ENCODE peak calls at places on chromosomes 16 and 17, in five cellular contexts. Z is heart right ventricle, M is heart left ventricle, C is A549, L is lung. U is an unnamed sample.
A peak's percentile ranks its signal among the peaks of the same experiment; 100 is the strongest.

GRCh38 chr17:49204521-49204920 is 5.9 kb downstream of the GNGT2 start:
- DNase-seq in M (no peak), Z (no peak), L (no peak), C (no peak), U (no peak)

GRCh38 chr17:82697808-82698064 is 762 bp downstream of the RAB40B start:
- DNase-seq in C (no peak), M (no peak), Z (no peak), L (no peak), U (no peak)

GRCh38 chr16:58501242-58502131 is 1.5 kb downstream of the NDRG4 start:
- DNase-seq in M (no peak), Z (no peak), L (no peak), C (no peak), U (peak; percentile 61)

GRCh38 chr17:47665655-47666054 is 15.9 kb downstream of the KPNB1 start:
- DNase-seq in M (no peak), L (no peak), C (no peak), Z (no peak), U (no peak)

GRCh38 chr17:80959330-80960036 is 32.2 kb upstream of the CHMP6 start:
- DNase-seq in L (peak; percentile 45), M (peak; percentile 91), Z (peak; percentile 86), C (no peak), U (no peak)

GRCh38 chr17:28396635-28397239 is 9.3 kb downstream of the SLC46A1 start:
- DNase-seq in M (no peak), C (no peak), Z (no peak), L (no peak), U (no peak)

GRCh38 chr17:83189673-83190385 is 110.4 kb downstream of the METRNL start:
- DNase-seq in Z (peak; percentile 41), L (peak; percentile 76), C (no peak), M (peak; percentile 65), U (peak; percentile 51)

GRCh38 chr16:83899272-83899897 is 470 bp downstream of the MLYCD start:
- DNase-seq in C (peak; percentile 31), M (peak; percentile 77), Z (peak; percentile 60), L (peak; percentile 32), U (peak; percentile 76)

DNA sequence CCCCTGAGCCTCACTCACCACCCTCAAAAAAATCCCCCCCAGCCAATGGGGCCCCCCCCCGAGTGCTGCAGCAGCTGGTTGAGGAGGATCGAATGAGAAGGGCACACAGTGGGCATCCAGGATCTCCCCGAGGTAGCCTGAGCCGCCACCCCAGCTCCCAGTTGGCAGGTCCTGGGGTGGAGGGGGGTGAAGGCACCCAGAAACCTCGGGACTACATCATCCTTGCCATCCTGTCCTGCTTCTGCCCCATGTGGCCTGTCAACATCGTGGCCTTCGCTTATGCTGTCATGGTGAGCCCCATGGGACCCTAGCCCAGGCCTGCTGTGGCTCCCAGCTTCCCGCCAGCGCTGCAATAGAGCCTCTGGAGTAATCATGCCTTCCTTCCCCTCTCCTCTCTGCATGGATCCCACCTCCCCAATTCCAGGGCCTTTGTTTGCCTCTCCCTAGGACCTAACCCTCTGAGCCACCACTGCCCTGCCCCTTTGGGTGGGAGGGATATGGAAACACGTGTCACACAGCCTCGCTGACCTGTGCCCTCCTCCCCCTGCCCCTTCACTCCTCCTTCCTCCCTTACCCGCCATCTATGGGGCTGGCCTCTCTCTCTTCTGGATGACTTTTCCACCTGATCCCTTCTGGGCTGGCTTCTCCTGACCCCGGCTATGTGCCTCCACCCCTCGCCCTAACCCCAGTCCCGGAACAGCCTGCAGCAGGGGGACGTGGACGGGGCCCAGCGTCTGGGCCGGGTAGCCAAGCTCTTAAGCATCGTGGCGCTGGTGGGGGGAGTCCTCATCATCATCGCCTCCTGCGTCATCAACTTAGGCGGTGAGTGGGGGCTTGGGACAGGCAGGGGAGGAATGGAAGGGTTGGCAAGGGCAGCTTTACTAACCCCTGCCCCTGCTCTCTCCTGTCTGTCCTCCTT is 1.9 kb downstream of the PRRT2 start:
- DNase-seq in C (no peak), M (no peak), L (no peak), Z (no peak), U (no peak)
- H3K4me3 ChIP-seq in C (no peak overlapping the region), M (no peak overlapping the region), L (no peak overlapping the region), Z (no peak overlapping the region), U (no peak overlapping the region)

GRCh38 chr17:77426676-77427386 is 286.1 kb downstream of the SEC14L1 start:
- DNase-seq in Z (no peak), C (no peak), M (no peak), L (no peak), U (no peak)

GRCh38 chr17:77423589-77424451 is 283.1 kb downstream of the SEC14L1 start:
- DNase-seq in Z (peak; percentile 83), L (peak; percentile 74), C (no peak), M (peak; percentile 87), U (no peak)

GRCh38 chr17:77422104-77422782 is 281.5 kb downstream of the SEC14L1 start:
- DNase-seq in M (no peak), C (no peak), Z (no peak), L (no peak), U (no peak)

GRCh38 chr17:77425791-77426641 is 285.2 kb downstream of the SEC14L1 start:
- DNase-seq in M (peak; percentile 70), Z (no peak), C (peak; percentile 97), L (no peak), U (no peak)

GRCh38 chr17:77424585-77425344 is 284.0 kb downstream of the SEC14L1 start:
- DNase-seq in C (no peak), Z (peak; percentile 95), L (peak; percentile 77), M (peak; percentile 97), U (peak; percentile 61)
- H3K27ac ChIP-seq in C (peak overlapping the region; percentile 95), Z (peak overlapping the region; percentile 88), L (peak overlapping the region; percentile 50), M (peak overlapping the region; percentile 97), U (peak overlapping the region; percentile 81)

GRCh38 chr16:79911660-79912059 is 311.1 kb upstream of the MAF start:
- DNase-seq in L (no peak), M (no peak), Z (no peak), C (no peak), U (no peak)

GRCh38 chr16:79915264-79916160 is 315.0 kb upstream of the MAF start:
- DNase-seq in Z (no peak), M (no peak), L (no peak), C (no peak), U (no peak)

DNA sequence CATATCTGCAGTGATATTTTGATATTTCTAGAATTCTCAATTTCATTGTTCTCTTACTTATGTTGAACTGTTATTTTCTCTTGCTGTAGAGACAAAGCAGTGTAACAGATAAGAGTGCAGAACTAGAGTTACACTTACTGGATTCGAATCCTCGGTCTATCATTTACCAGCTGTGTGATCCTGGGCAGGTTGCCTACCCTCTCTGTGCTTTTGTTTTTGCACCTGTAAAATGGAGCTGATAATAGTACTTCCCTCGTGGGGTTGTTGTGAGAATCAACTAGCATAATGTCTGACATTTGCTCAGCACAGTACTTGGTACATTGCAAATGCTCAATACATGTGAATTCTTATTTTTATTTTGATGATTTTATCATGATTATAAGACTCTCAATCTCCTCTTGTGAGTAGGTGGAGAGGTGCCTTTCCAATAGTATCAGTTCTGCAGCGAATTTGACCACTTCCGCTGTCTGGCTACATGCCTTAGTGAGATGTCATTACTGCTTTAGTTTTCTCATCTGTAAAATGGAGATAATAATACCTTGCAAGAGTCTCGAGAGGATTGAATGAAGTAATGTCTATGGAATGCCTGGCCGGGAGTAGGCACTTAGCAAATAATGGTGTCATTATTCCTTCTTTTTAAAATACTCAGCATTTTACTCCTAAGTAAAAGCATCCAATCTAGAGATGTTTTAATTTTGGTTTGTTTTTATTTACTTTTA is 312.2 kb upstream of the MAF start:
- DNase-seq in C (no peak), Z (no peak), L (no peak), M (no peak), U (no peak)
- H3K4me3 ChIP-seq in C (no peak overlapping the region), Z (no peak overlapping the region), L (no peak overlapping the region), M (no peak overlapping the region), U (no peak overlapping the region)

DNA sequence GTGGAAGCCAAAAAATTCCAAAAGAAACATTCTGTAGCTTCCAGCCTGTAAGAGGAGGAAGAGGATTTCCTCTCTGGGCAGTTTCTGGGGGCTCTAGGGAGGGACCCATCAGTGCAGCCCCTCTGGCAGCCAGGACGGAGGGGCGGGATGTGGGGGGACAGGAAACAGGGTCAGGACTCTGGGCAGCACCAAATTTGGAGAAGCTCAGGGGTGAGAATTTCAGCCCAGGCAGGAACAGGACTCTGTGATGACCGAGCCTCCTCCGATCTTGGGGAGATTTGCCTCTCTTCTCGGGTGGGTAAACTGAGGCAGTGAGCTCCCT is 18.4 kb upstream of the CIBAR2 start:
- DNase-seq in M (no peak), L (no peak), C (no peak), Z (no peak), U (no peak)
- H3K27ac ChIP-seq in M (peak overlapping the region; percentile 69), L (no peak overlapping the region), C (no peak overlapping the region), Z (peak overlapping the region; percentile 69), U (peak overlapping the region; percentile 75)

GRCh38 chr16:56606688-56607618 is 1.4 kb upstream of the MT2A start:
- DNase-seq in M (peak; percentile 76), C (peak; percentile 83), Z (peak; percentile 61), L (peak; percentile 79), U (peak; percentile 64)

GRCh38 chr16:56603589-56603988 is 4.8 kb upstream of the MT2A start:
- DNase-seq in L (no peak), C (peak; percentile 67), Z (peak; percentile 37), M (no peak), U (no peak)

GRCh38 chr16:56605475-56605874 is 2.9 kb upstream of the MT2A start:
- DNase-seq in L (no peak), Z (no peak), M (no peak), C (no peak), U (no peak)

GRCh38 chr16:56606071-56606687 is 2.2 kb upstream of the MT2A start:
- DNase-seq in M (no peak), C (peak; percentile 51), Z (no peak), L (no peak), U (no peak)

DNA sequence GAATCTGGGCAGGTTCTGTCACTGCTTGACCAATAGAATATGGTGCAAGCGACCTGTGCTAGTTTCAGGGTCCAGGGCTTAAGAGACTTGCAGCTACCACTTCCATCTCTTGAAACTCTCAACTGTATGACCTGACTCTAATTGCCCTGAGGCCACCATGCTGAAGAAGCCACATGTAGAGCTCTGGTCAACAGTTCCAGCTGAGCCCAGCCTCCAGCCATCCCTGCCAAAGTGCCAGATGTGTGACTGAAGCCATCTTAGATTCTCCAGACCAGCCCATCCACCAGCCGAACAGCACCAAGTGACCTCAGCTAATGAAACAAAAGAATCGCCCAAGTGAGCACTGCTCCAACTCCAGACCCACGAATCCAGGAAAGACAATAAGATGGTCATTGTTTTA is 3.4 kb upstream of the MT2A start:
- DNase-seq in L (no peak), Z (no peak), C (no peak), M (no peak), U (no peak)
- H3K4me3 ChIP-seq in L (no peak overlapping the region), Z (no peak overlapping the region), C (no peak overlapping the region), M (no peak overlapping the region), U (no peak overlapping the region)

DNA sequence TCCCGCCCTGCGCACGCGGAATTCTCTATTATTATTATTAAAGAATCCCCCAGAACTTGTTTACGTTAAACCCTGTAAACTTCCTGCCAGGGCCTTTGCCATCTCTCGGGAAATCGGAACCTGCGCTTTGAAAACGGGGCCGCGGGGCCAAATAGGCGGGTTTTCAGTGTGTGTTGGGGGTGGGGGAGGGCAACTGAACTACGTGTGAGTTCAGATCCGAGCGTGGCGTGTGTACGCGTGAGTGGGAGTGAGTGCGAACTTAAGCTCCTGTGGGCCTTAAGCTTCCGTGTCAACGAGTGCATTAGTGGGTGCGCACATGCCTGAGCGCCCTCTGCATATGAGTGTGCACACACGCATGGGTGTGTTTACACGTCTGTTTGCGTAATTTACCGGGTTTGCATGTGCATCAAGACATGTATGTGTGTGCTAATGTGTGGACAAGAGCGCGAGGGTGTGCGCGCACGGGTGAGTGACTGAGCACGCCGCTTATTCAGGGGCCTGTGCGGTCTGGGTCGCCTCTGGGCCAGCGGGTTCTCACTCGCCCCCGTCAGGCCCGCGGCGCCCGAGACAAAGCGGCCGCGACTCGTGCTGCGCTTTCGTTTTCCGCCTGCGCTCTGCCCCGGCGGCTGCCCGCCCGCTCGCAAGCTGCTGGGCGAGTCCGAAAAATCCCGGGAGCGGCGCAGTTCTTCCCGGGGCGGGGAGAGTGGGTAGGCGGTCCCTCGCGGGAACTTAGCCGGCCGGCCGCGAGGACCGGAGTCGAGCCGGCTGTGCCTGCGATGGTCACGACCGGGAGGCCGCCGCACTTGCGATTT is 1.2 kb upstream of the FOXF1 start:
- DNase-seq in C (no peak), L (peak; percentile 35), M (peak; percentile 82), Z (peak; percentile 63), U (no peak)
- H3K27ac ChIP-seq in C (no peak overlapping the region), L (no peak overlapping the region), M (peak overlapping the region; percentile 97), Z (peak overlapping the region; percentile 68), U (peak overlapping the region; percentile 70)

U was measured in Peyer's patch.